ENCODE peak calls at places on chromosome 3, in nine cellular contexts. One of them, this sample, is unnamed.

GRCh38 chr3:187051724-187052364 is 87.5 kb downstream of the RPL39L start:
- DNase-seq in activated naive CD4-positive, alpha-beta T cell: no peak
- DNase-seq in H4: no peak
- DNase-seq in activated T-cell treated with anti-CD3 and anti-CD28 coated beads, Interleukin-2, amount 50 U/mL, for 72 hours: no peak
- DNase-seq in GM20000: no peak
- DNase-seq in cardiac fibroblast: no peak
- DNase-seq in NT2/D1: no peak
- DNase-seq in HFF-Myc: no peak
- DNase-seq in HL-60: no peak
- DNase-seq in this sample: no peak

GRCh38 chr3:3629911-3630310 is 169.3 kb upstream of the LRRN1 start:
- DNase-seq in activated naive CD4-positive, alpha-beta T cell: no peak
- DNase-seq in H4: no peak
- DNase-seq in activated T-cell treated with anti-CD3 and anti-CD28 coated beads, Interleukin-2, amount 50 U/mL, for 72 hours: no peak
- DNase-seq in GM20000: no peak
- DNase-seq in cardiac fibroblast: peak; percentile 64
- DNase-seq in NT2/D1: no peak
- DNase-seq in HFF-Myc: no peak
- DNase-seq in HL-60: no peak
- DNase-seq in this sample: no peak

GRCh38 chr3:108006077-108006675 is 84.7 kb downstream of the CD47 start:
- DNase-seq in activated naive CD4-positive, alpha-beta T cell: no peak
- DNase-seq in H4: no peak
- DNase-seq in activated T-cell treated with anti-CD3 and anti-CD28 coated beads, Interleukin-2, amount 50 U/mL, for 72 hours: no peak
- DNase-seq in GM20000: no peak
- DNase-seq in cardiac fibroblast: peak; percentile 64
- DNase-seq in NT2/D1: no peak
- DNase-seq in HFF-Myc: no peak
- DNase-seq in HL-60: no peak
- DNase-seq in this sample: no peak

GRCh38 chr3:46684881-46685280 is 8.6 kb downstream of the ALS2CL start:
- DNase-seq in activated naive CD4-positive, alpha-beta T cell: no peak
- DNase-seq in H4: no peak
- DNase-seq in activated T-cell treated with anti-CD3 and anti-CD28 coated beads, Interleukin-2, amount 50 U/mL, for 72 hours: no peak
- DNase-seq in GM20000: no peak
- DNase-seq in cardiac fibroblast: no peak
- DNase-seq in NT2/D1: no peak
- DNase-seq in HFF-Myc: no peak
- DNase-seq in HL-60: no peak
- DNase-seq in this sample: no peak

GRCh38 chr3:132629928-132630327 is 29.7 kb downstream of the ACAD11 start:
- DNase-seq in activated naive CD4-positive, alpha-beta T cell: no peak
- DNase-seq in H4: no peak
- DNase-seq in activated T-cell treated with anti-CD3 and anti-CD28 coated beads, Interleukin-2, amount 50 U/mL, for 72 hours: no peak
- DNase-seq in GM20000: no peak
- DNase-seq in cardiac fibroblast: peak; percentile 41
- DNase-seq in NT2/D1: no peak
- DNase-seq in HFF-Myc: no peak
- DNase-seq in HL-60: no peak
- DNase-seq in this sample: no peak

GRCh38 chr3:44902628-44903027 is 28.2 kb downstream of the TGM4 start:
- DNase-seq in activated naive CD4-positive, alpha-beta T cell: no peak
- DNase-seq in H4: no peak
- DNase-seq in activated T-cell treated with anti-CD3 and anti-CD28 coated beads, Interleukin-2, amount 50 U/mL, for 72 hours: no peak
- DNase-seq in GM20000: no peak
- DNase-seq in cardiac fibroblast: no peak
- DNase-seq in NT2/D1: no peak
- DNase-seq in HFF-Myc: no peak
- DNase-seq in HL-60: no peak
- DNase-seq in this sample: no peak

GRCh38 chr3:116517308-116517707 is 72.0 kb upstream of the LSAMP start:
- DNase-seq in activated naive CD4-positive, alpha-beta T cell: no peak
- DNase-seq in H4: peak; percentile 6
- DNase-seq in activated T-cell treated with anti-CD3 and anti-CD28 coated beads, Interleukin-2, amount 50 U/mL, for 72 hours: no peak
- DNase-seq in GM20000: no peak
- DNase-seq in cardiac fibroblast: peak; percentile 12
- DNase-seq in NT2/D1: no peak
- DNase-seq in HFF-Myc: no peak
- DNase-seq in HL-60: no peak
- DNase-seq in this sample: peak; percentile 72

GRCh38 chr3:83934208-83935150 is 1024.3 kb upstream of the CADM2 start:
- DNase-seq in activated naive CD4-positive, alpha-beta T cell: no peak
- DNase-seq in H4: peak; percentile 5
- DNase-seq in activated T-cell treated with anti-CD3 and anti-CD28 coated beads, Interleukin-2, amount 50 U/mL, for 72 hours: no peak
- DNase-seq in GM20000: no peak
- DNase-seq in cardiac fibroblast: no peak
- DNase-seq in NT2/D1: no peak
- DNase-seq in HFF-Myc: no peak
- DNase-seq in HL-60: peak; percentile 10
- DNase-seq in this sample: peak; percentile 4

GRCh38 chr3:126466886-126467610 is 8.6 kb downstream of the ZXDC start:
- DNase-seq in activated naive CD4-positive, alpha-beta T cell: no peak
- DNase-seq in H4: no peak
- DNase-seq in activated T-cell treated with anti-CD3 and anti-CD28 coated beads, Interleukin-2, amount 50 U/mL, for 72 hours: no peak
- DNase-seq in GM20000: no peak
- DNase-seq in cardiac fibroblast: no peak
- DNase-seq in NT2/D1: no peak
- DNase-seq in HFF-Myc: no peak
- DNase-seq in HL-60: peak; percentile 67
- DNase-seq in this sample: no peak

GRCh38 chr3:28699283-28699682 is 350.7 kb upstream of the AZI2 start:
- DNase-seq in activated naive CD4-positive, alpha-beta T cell: no peak
- DNase-seq in H4: no peak
- DNase-seq in activated T-cell treated with anti-CD3 and anti-CD28 coated beads, Interleukin-2, amount 50 U/mL, for 72 hours: no peak
- DNase-seq in GM20000: no peak
- DNase-seq in cardiac fibroblast: no peak
- DNase-seq in NT2/D1: no peak
- DNase-seq in HFF-Myc: no peak
- DNase-seq in HL-60: no peak
- DNase-seq in this sample: no peak

GRCh38 chr3:127754411-127755304 is 67.7 kb downstream of the MGLL start:
- DNase-seq in activated naive CD4-positive, alpha-beta T cell: no peak
- DNase-seq in H4: no peak
- DNase-seq in activated T-cell treated with anti-CD3 and anti-CD28 coated beads, Interleukin-2, amount 50 U/mL, for 72 hours: peak; percentile 53
- DNase-seq in GM20000: peak; percentile 59
- DNase-seq in cardiac fibroblast: no peak
- DNase-seq in NT2/D1: no peak
- DNase-seq in HFF-Myc: no peak
- DNase-seq in HL-60: peak; percentile 63
- DNase-seq in this sample: no peak

GRCh38 chr3:13021934-13022265 is 51.3 kb downstream of the IQSEC1 start:
- DNase-seq in activated naive CD4-positive, alpha-beta T cell: no peak
- DNase-seq in H4: no peak
- DNase-seq in activated T-cell treated with anti-CD3 and anti-CD28 coated beads, Interleukin-2, amount 50 U/mL, for 72 hours: no peak
- DNase-seq in GM20000: no peak
- DNase-seq in cardiac fibroblast: no peak
- DNase-seq in NT2/D1: no peak
- DNase-seq in HFF-Myc: no peak
- DNase-seq in HL-60: no peak
- DNase-seq in this sample: no peak

GRCh38 chr3:148861277-148861869 is 3.7 kb upstream of the CPA3 start:
- DNase-seq in activated naive CD4-positive, alpha-beta T cell: no peak
- DNase-seq in H4: peak; percentile 53
- DNase-seq in activated T-cell treated with anti-CD3 and anti-CD28 coated beads, Interleukin-2, amount 50 U/mL, for 72 hours: no peak
- DNase-seq in GM20000: peak; percentile 39
- DNase-seq in cardiac fibroblast: peak; percentile 64
- DNase-seq in NT2/D1: peak; percentile 6
- DNase-seq in HFF-Myc: peak; percentile 39
- DNase-seq in HL-60: no peak
- DNase-seq in this sample: peak; percentile 52

GRCh38 chr3:179493260-179493659 is 42.0 kb upstream of the GNB4 start:
- DNase-seq in activated naive CD4-positive, alpha-beta T cell: no peak
- DNase-seq in H4: no peak
- DNase-seq in activated T-cell treated with anti-CD3 and anti-CD28 coated beads, Interleukin-2, amount 50 U/mL, for 72 hours: no peak
- DNase-seq in GM20000: no peak
- DNase-seq in cardiac fibroblast: no peak
- DNase-seq in NT2/D1: no peak
- DNase-seq in HFF-Myc: no peak
- DNase-seq in HL-60: no peak
- DNase-seq in this sample: no peak

GRCh38 chr3:133097214-133097613 is 59.0 kb downstream of the TMEM108 start:
- DNase-seq in activated naive CD4-positive, alpha-beta T cell: no peak
- DNase-seq in H4: no peak
- DNase-seq in activated T-cell treated with anti-CD3 and anti-CD28 coated beads, Interleukin-2, amount 50 U/mL, for 72 hours: no peak
- DNase-seq in GM20000: no peak
- DNase-seq in cardiac fibroblast: peak; percentile 27
- DNase-seq in NT2/D1: no peak
- DNase-seq in HFF-Myc: no peak
- DNase-seq in HL-60: no peak
- DNase-seq in this sample: no peak

GRCh38 chr3:10594915-10595314 is 89.5 kb upstream of the ATP2B2 start:
- DNase-seq in activated naive CD4-positive, alpha-beta T cell: no peak
- DNase-seq in H4: peak; percentile 62
- DNase-seq in activated T-cell treated with anti-CD3 and anti-CD28 coated beads, Interleukin-2, amount 50 U/mL, for 72 hours: peak; percentile 32
- DNase-seq in GM20000: peak; percentile 51
- DNase-seq in cardiac fibroblast: peak; percentile 54
- DNase-seq in NT2/D1: peak; percentile 86
- DNase-seq in HFF-Myc: peak; percentile 57
- DNase-seq in HL-60: peak; percentile 44
- DNase-seq in this sample: peak; percentile 95

GRCh38 chr3:47261301-47261700 is 21.3 kb downstream of the KIF9 start:
- DNase-seq in activated naive CD4-positive, alpha-beta T cell: no peak
- DNase-seq in H4: no peak
- DNase-seq in activated T-cell treated with anti-CD3 and anti-CD28 coated beads, Interleukin-2, amount 50 U/mL, for 72 hours: no peak
- DNase-seq in GM20000: no peak
- DNase-seq in cardiac fibroblast: no peak
- DNase-seq in NT2/D1: no peak
- DNase-seq in HFF-Myc: no peak
- DNase-seq in HL-60: no peak
- DNase-seq in this sample: peak; percentile 10

GRCh38 chr3:151268267-151269235 is 9.8 kb downstream of the P2RY14 start:
- DNase-seq in activated naive CD4-positive, alpha-beta T cell: no peak
- DNase-seq in H4: no peak
- DNase-seq in activated T-cell treated with anti-CD3 and anti-CD28 coated beads, Interleukin-2, amount 50 U/mL, for 72 hours: peak; percentile 66
- DNase-seq in GM20000: peak; percentile 7
- DNase-seq in cardiac fibroblast: no peak
- DNase-seq in NT2/D1: no peak
- DNase-seq in HFF-Myc: no peak
- DNase-seq in HL-60: no peak
- DNase-seq in this sample: no peak

GRCh38 chr3:99929409-99930139 is 111.9 kb downstream of the CMSS1 start:
- DNase-seq in activated naive CD4-positive, alpha-beta T cell: no peak
- DNase-seq in H4: peak; percentile 10
- DNase-seq in activated T-cell treated with anti-CD3 and anti-CD28 coated beads, Interleukin-2, amount 50 U/mL, for 72 hours: no peak
- DNase-seq in GM20000: no peak
- DNase-seq in cardiac fibroblast: peak; percentile 49
- DNase-seq in NT2/D1: no peak
- DNase-seq in HFF-Myc: no peak
- DNase-seq in HL-60: no peak
- DNase-seq in this sample: no peak